ENCODE peak calls at places on chromosomes 11 and 22, in six cellular contexts. R is endothelial cell, B is Peyer's patch, Y is astrocyte of the spinal cord, C is kidney, W is GM23338. G is an unnamed sample.
A peak's percentile ranks its signal among the peaks of the same experiment; 100 is the strongest.

GRCh38 chr11:96096360-96096759 is 172.5 kb upstream of the MTMR2 start:
- DNase-seq in R (no peak), B (no peak), Y (no peak), C (no peak), W (no peak), G (no peak)

GRCh38 chr11:80593981-80594380 is 1153.2 kb upstream of the TENM4 start:
- DNase-seq in R (no peak), B (no peak), Y (peak; percentile 53), C (no peak), W (no peak), G (no peak)

GRCh38 chr11:48013269-48013901 is 33.0 kb downstream of the PTPRJ start:
- DNase-seq in R (no peak), B (peak; percentile 87), Y (no peak), C (peak; percentile 88), W (no peak), G (no peak)

GRCh38 chr11:64035581-64035980 is at the start of gene FLRT1:
- DNase-seq in R (no peak), B (no peak), Y (no peak), C (no peak), W (no peak), G (no peak)

GRCh38 chr22:42353883-42354727 is 78.1 kb downstream of the NFAM1 start:
- DNase-seq in R (peak; percentile 42), B (no peak), Y (no peak), C (no peak), W (peak; percentile 84), G (no peak)

GRCh38 chr22:49667236-49667635 is 160.4 kb downstream of the BRD1 start:
- DNase-seq in R (peak; percentile 43), B (peak; percentile 38), Y (no peak), C (peak; percentile 60), W (no peak), G (no peak)

GRCh38 chr22:38032681-38033521 is 24.3 kb upstream of the PICK1 start:
- DNase-seq in R (no peak), B (no peak), Y (peak; percentile 78), C (no peak), W (no peak), G (no peak)

GRCh38 chr11:11972148-11972547 is 36.3 kb downstream of the DKK3 start:
- DNase-seq in R (no peak), B (no peak), Y (no peak), C (no peak), W (no peak), G (no peak)

GRCh38 chr22:29706991-29707390 is 12.8 kb upstream of the CABP7 start:
- DNase-seq in R (no peak), B (no peak), Y (no peak), C (no peak), W (no peak), G (no peak)

GRCh38 chr11:12239396-12240298 is 129.3 kb downstream of the MICAL2 start:
- DNase-seq in R (no peak), B (no peak), Y (peak; percentile 25), C (no peak), W (no peak), G (no peak)

GRCh38 chr11:13116491-13116890 is 107.4 kb downstream of the RASSF10 start:
- DNase-seq in R (no peak), B (no peak), Y (no peak), C (no peak), W (no peak), G (no peak)

GRCh38 chr11:2930705-2931415 is 1.6 kb upstream of the PHLDA2 start:
- DNase-seq in R (peak; percentile 66), B (peak; percentile 60), Y (peak; percentile 54), C (peak; percentile 94), W (peak; percentile 94), G (peak; percentile 70)

GRCh38 chr22:25817092-25817943 is 75.3 kb downstream of the MYO18B start:
- DNase-seq in R (no peak), B (no peak), Y (no peak), C (no peak), W (no peak), G (no peak)

GRCh38 chr11:80297808-80298460 is 857.1 kb upstream of the TENM4 start:
- DNase-seq in R (no peak), B (no peak), Y (peak; percentile 87), C (no peak), W (no peak), G (no peak)

GRCh38 chr11:62398011-62398994 is 20.5 kb upstream of the SCGB1A1 start:
- DNase-seq in R (no peak), B (no peak), Y (no peak), C (peak; percentile 90), W (no peak), G (no peak)

GRCh38 chr11:35178862-35179261 is 39.9 kb downstream of the CD44 start:
- DNase-seq in R (no peak), B (no peak), Y (no peak), C (no peak), W (no peak), G (no peak)

DNA sequence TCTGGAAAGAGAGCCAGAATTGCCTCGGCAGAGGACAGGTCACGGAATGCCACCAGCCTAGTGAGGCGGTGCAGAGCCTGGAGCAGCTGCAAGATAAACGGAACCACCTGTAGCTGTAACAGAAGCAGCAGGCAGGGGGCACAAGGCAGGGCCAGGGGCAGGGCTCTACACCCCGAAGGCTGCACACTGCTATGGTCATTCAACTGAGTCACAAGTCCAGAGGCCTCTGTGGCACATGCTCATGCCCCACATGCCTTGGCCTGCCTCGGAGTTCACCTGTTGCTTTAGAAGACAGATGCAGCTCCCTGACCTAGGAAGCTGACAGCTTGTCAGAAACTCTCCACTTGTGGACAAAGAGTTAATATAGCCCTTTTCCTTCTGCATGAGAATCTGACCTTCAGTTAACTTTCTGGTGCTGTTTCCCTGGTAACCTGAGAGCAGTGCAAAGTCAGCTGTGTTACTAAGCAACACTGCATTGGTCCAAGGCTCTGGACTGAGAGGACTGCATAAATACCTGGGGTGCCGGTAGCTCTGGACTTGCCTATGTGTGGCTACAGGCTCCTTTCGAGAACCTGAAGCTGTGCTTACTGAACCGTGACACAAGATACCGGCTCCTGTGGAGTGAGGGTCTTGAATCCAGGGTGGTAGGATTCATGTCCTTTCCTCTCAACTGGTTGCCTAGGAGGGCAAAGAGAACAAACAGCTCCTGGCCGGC is 10.5 kb downstream of the COMMD9 start:
- DNase-seq in R (no peak), B (no peak), Y (peak; percentile 42), C (no peak), W (peak; percentile 49), G (no peak)
- TF ChIP-seq CTCF in R (no peak), B (no peak), Y (peak; percentile 10), C (no peak), W (peak; percentile 31), G (no peak)

GRCh38 chr11:121446752-121447156 is 5.4 kb upstream of the SORL1 start:
- DNase-seq in R (no peak), B (no peak), Y (peak; percentile 33), C (no peak), W (peak; percentile 53), G (no peak)
- TF ChIP-seq CTCF in R (no peak), B (no peak), Y (peak; percentile 33), C (no peak), W (peak; percentile 43), G (no peak)

GRCh38 chr11:60566773-60567172 is 51.6 kb downstream of the MS4A13 start:
- DNase-seq in R (no peak), B (no peak), Y (no peak), C (no peak), W (no peak), G (no peak)

GRCh38 chr11:60561254-60561653 is 46.1 kb downstream of the MS4A13 start:
- DNase-seq in R (no peak), B (no peak), Y (no peak), C (no peak), W (no peak), G (no peak)

DNA sequence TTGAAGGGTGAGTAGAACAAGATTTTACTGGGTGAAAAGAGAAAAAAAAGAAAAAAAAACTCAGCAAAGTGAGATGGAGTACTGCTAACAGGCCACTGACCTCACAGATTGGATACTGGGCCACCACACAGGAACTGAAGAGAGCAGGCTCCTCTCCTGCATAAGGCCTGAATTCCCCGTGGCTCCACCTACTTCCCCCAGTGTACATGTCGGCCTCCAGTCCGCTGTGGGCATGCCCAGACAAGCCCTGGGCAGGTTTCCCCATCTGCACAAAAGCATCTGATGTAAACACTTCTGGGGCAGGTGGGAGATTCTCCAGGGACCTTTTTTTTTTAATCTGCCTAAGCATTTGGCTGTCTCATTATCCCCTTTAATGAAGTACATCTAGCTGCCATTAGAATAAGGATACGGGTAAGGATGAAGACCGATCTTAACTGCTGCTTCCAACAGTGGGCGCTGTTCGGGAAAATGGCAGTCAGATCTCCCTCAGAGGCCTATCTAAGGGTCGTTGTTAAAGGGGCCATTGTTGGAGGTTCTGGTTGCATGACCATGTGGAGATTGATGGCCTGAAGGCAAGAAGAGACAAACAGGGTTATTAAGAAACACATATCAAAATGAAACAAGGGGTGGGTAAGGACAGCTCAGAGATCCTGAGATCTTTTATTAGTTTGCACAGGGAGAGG is 48.5 kb downstream of the MS4A13 start:
- DNase-seq in R (no peak), B (no peak), Y (no peak), C (no peak), W (peak; percentile 46), G (no peak)
- TF ChIP-seq CTCF in R (no peak), B (no peak), Y (no peak), C (no peak), W (peak; percentile 70), G (no peak)

GRCh38 chr11:130428271-130428670 is at the start of gene ADAMTS8:
- DNase-seq in R (peak; percentile 22), B (no peak), Y (no peak), C (no peak), W (peak; percentile 62), G (no peak)

GRCh38 chr11:130428692-130429681 is 578 bp upstream of the ADAMTS8 start:
- DNase-seq in R (no peak), B (no peak), Y (no peak), C (no peak), W (peak; percentile 41), G (no peak)

GRCh38 chr11:130426223-130427048 is 2.0 kb downstream of the ADAMTS8 start:
- DNase-seq in R (no peak), B (no peak), Y (no peak), C (peak; percentile 32), W (no peak), G (no peak)

GRCh38 chr11:130427049-130427388 is 1.4 kb downstream of the ADAMTS8 start:
- DNase-seq in R (no peak), B (no peak), Y (no peak), C (no peak), W (no peak), G (no peak)

DNA sequence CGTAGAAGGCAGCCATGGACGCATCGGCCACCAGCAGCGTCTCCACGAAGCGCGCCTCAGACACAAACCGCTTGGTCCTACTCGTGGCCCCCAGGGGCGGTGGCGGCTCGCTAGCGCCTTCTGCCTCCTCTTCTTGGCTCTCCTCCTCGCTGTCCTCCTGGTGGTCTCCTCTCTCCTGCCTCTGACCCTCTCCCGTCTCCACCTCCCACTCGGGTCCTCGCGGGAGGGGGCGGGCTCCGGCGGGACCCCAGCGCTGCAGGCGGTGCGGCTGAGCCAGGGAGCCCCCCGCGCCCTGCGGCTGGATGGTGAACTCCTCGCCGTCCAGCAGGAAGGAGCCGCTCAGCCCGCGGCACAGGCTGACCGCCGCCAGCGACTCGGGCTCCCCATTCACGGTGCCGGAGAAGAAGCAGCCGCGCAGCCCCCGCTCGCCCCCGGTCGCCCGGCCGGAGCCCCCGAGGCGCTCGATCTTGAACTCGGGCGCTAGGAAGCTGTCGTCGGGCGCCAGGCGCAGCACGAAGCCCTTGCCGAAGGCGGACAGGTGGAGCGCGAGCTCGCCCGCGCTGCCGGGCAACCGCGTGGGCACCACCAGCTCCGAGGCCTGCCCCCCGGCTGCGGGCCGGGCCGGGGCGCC is 713 bp downstream of the ADAMTS8 start:
- DNase-seq in R (peak; percentile 56), B (no peak), Y (no peak), C (no peak), W (peak; percentile 70), G (no peak)
- TF ChIP-seq CTCF in R (no peak), B (no peak), Y (peak; percentile 28), C (peak; percentile 15), W (peak; percentile 31), G (no peak)

GRCh38 chr11:22169833-22170232 is 23.1 kb upstream of the ANO5 start:
- DNase-seq in R (no peak), B (no peak), Y (no peak), C (no peak), W (peak; percentile 27), G (no peak)
- TF ChIP-seq CTCF in R (peak; percentile 29), B (peak; percentile 34), Y (peak; percentile 2), C (no peak), W (peak; percentile 73), G (peak; percentile 44)